ENCODE peak calls at places on chromosomes 16 and 17, in eight cellular contexts. W is HS-27A, E is neural crest cell, S is posterior vena cava, V is left ventricle myocardium inferior, Q is T-helper 1 cell, Z is kidney glomerular epithelial cell, I is fibroblast of pulmonary artery. H is an unnamed sample.

GRCh38 chr16:70577256-70577698 is 53.7 kb downstream of the SF3B3 start:
- DNase-seq in W (peak), E (no peak), S (no peak), V (no peak), Q (no peak), Z (peak), I (peak), H (peak)

GRCh38 chr17:62756198-62756597 is 51.9 kb downstream of the MARCHF10 start:
- DNase-seq in W (no peak), E (no peak), S (no peak), V (no peak), Q (no peak), Z (no peak), I (no peak), H (no peak)

GRCh38 chr17:37519241-37519985 is 29.7 kb downstream of the DUSP14 start:
- DNase-seq in W (no peak), E (no peak), S (no peak), V (no peak), Q (no peak), Z (no peak), I (no peak), H (no peak)

GRCh38 chr17:78599419-78599818 is 22.2 kb upstream of the DNAH17 start:
- DNase-seq in W (no peak), E (no peak), S (no peak), V (no peak), Q (no peak), Z (no peak), I (peak), H (no peak)

GRCh38 chr17:866568-867087 is 84.5 kb downstream of the MRM3 start:
- DNase-seq in W (no peak), E (no peak), S (no peak), V (no peak), Q (no peak), Z (no peak), I (no peak), H (no peak)

GRCh38 chr16:3819741-3820724 is 60.5 kb downstream of the CREBBP start:
- DNase-seq in W (peak), E (no peak), S (no peak), V (no peak), Q (no peak), Z (peak), I (peak), H (no peak)

GRCh38 chr16:85068746-85069145 is 41.2 kb downstream of the KIAA0513 start:
- DNase-seq in W (no peak), E (no peak), S (no peak), V (no peak), Q (no peak), Z (no peak), I (no peak), H (no peak)

GRCh38 chr17:8447816-8448215 is 12.1 kb downstream of the NDEL1 start:
- DNase-seq in W (no peak), E (no peak), S (no peak), V (no peak), Q (no peak), Z (no peak), I (no peak), H (no peak)

GRCh38 chr17:4229627-4230026 is 34.2 kb downstream of the ANKFY1 start:
- DNase-seq in W (peak), E (no peak), S (peak), V (peak), Q (no peak), Z (peak), I (peak), H (peak)

GRCh38 chr16:47888142-47888541 is 267.7 kb downstream of the ABCC12 start:
- DNase-seq in W (peak), E (no peak), S (no peak), V (no peak), Q (no peak), Z (peak), I (peak), H (no peak)

GRCh38 chr17:31508310-31509094 is 117.0 kb downstream of the RAB11FIP4 start:
- DNase-seq in W (no peak), E (no peak), S (no peak), V (no peak), Q (peak), Z (no peak), I (no peak), H (no peak)

GRCh38 chr16:55052335-55053070 is 121.8 kb downstream of the IRX5 start:
- DNase-seq in W (no peak), E (no peak), S (no peak), V (no peak), Q (no peak), Z (no peak), I (no peak), H (no peak)

GRCh38 chr17:46764709-46765401 is 53.6 kb downstream of the WNT3 start:
- DNase-seq in W (peak), E (no peak), S (no peak), V (peak), Q (no peak), Z (no peak), I (peak), H (no peak)

GRCh38 chr17:59335685-59336084 is 4.2 kb downstream of the YPEL2 start:
- DNase-seq in W (no peak), E (no peak), S (no peak), V (no peak), Q (no peak), Z (no peak), I (no peak), H (no peak)

GRCh38 chr17:38451030-38451839 is 23.0 kb downstream of the ARHGAP23 start:
- DNase-seq in W (peak), E (no peak), S (no peak), V (peak), Q (no peak), Z (peak), I (peak), H (no peak)

GRCh38 chr17:76417499-76418143 is 33.2 kb downstream of the SPHK1 start:
- DNase-seq in W (no peak), E (no peak), S (peak), V (no peak), Q (no peak), Z (no peak), I (no peak), H (no peak)

GRCh38 chr16:11401161-11402050 is 56.1 kb downstream of the RMI2 start:
- DNase-seq in W (no peak), E (no peak), S (peak), V (peak), Q (no peak), Z (no peak), I (no peak), H (no peak)

GRCh38 chr16:57667526-57668258 is 414 bp upstream of the ADGRG3 start:
- DNase-seq in W (no peak), E (no peak), S (peak), V (peak), Q (no peak), Z (no peak), I (no peak), H (no peak)

GRCh38 chr17:38590988-38591758 is 14.6 kb downstream of the SRCIN1 start:
- DNase-seq in W (no peak), E (no peak), S (no peak), V (no peak), Q (no peak), Z (peak), I (no peak), H (no peak)

GRCh38 chr16:67100569-67101300 is 9.0 kb upstream of the PHAF1 start:
- DNase-seq in W (no peak), E (no peak), S (no peak), V (no peak), Q (no peak), Z (no peak), I (peak), H (no peak)

GRCh38 chr17:28718990-28719433 is 773 bp upstream of the RPL23A start:
- DNase-seq in W (no peak), E (peak), S (no peak), V (no peak), Q (no peak), Z (no peak), I (no peak), H (no peak)